ENCODE peak calls at places on chromosomes 16 and 17, in nine cellular contexts. H, V, M, S, K, I, L, Q and E are unnamed samples.

GRCh38 chr16:1428511-1428910 is 2.4 kb upstream of the PERCC1 start:
- DNase-seq in Q (peak), M (no peak), H (no peak), I (peak), S (peak), L (no peak), K (peak), V (no peak), E (no peak)

GRCh38 chr16:1494711-1495110 is 1.6 kb downstream of the TELO2 start:
- DNase-seq in L (no peak), I (peak), Q (no peak), H (peak), V (no peak), M (no peak), S (no peak), K (no peak), E (peak)

GRCh38 chr16:71352963-71353460 is 5.5 kb upstream of the CALB2 start:
- DNase-seq in I (no peak), S (no peak), V (no peak), Q (no peak), H (no peak), K (no peak), M (no peak), L (no peak), E (no peak)

GRCh38 chr17:50863221-50863843 is 2.8 kb downstream of the TOB1 start:
- DNase-seq in K (peak), M (no peak), S (no peak), H (no peak), I (peak), V (peak), L (peak), Q (peak), E (peak)

GRCh38 chr16:80008857-80009256 is 408.3 kb upstream of the MAF start:
- DNase-seq in Q (no peak), S (no peak), H (no peak), V (no peak), K (no peak), M (no peak), I (no peak), L (no peak), E (no peak)

GRCh38 chr17:81171941-81172340 is 5.9 kb upstream of the AATK start:
- DNase-seq in I (peak), S (no peak), Q (no peak), V (no peak), M (no peak), H (peak), K (no peak), L (no peak), E (no peak)

GRCh38 chr16:8543258-8543657 is 47.1 kb downstream of the TMEM114 start:
- DNase-seq in Q (no peak), I (no peak), H (no peak), L (no peak), K (no peak), S (no peak), M (no peak), V (no peak), E (no peak)

GRCh38 chr16:71555230-71555891 is 21.5 kb downstream of the TAT start:
- DNase-seq in S (no peak), Q (no peak), I (no peak), M (no peak), L (no peak), V (no peak), H (no peak), K (no peak), E (no peak)

GRCh38 chr17:65479282-65479681 is 82.2 kb downstream of the AXIN2 start:
- DNase-seq in L (no peak), Q (no peak), H (no peak), M (no peak), S (no peak), V (peak), I (no peak), K (no peak), E (no peak)

GRCh38 chr17:73986641-73987177 is 216.8 kb upstream of the RPL38 start:
- DNase-seq in H (no peak), M (no peak), S (no peak), Q (no peak), I (no peak), K (no peak), V (no peak), L (no peak), E (no peak)

GRCh38 chr16:86862596-86862995 is 284.2 kb downstream of the FOXL1 start:
- DNase-seq in K (no peak), Q (no peak), L (no peak), S (no peak), I (no peak), M (no peak), V (no peak), H (peak), E (no peak)

GRCh38 chr16:1984347-1985225 is 593 bp downstream of the GFER start:
- DNase-seq in I (no peak), M (no peak), L (peak), S (no peak), K (no peak), V (no peak), H (peak), Q (no peak), E (no peak)

GRCh38 chr16:11793840-11794239 is 3.2 kb downstream of the ZC3H7A start:
- DNase-seq in S (no peak), M (no peak), H (no peak), K (no peak), Q (peak), L (no peak), V (no peak), I (no peak), E (no peak)

GRCh38 chr17:78529251-78529650 is 47.9 kb downstream of the DNAH17 start:
- DNase-seq in I (no peak), K (no peak), L (no peak), H (no peak), M (no peak), V (no peak), Q (no peak), S (no peak), E (peak)

GRCh38 chr17:77602062-77602746 is 356.3 kb upstream of the TNRC6C start:
- DNase-seq in S (peak), M (peak), Q (no peak), H (peak), K (no peak), I (peak), L (peak), V (no peak), E (peak)

GRCh38 chr16:81737885-81738536 is 41.1 kb upstream of the PLCG2 start:
- DNase-seq in I (peak), K (peak), H (peak), V (peak), M (peak), L (peak), S (peak), Q (peak), E (peak)
- H3K4me3 ChIP-seq in I (peak), K (peak), H (no peak), V (peak), M (peak), L (peak), S (peak), Q (peak), E (no peak)

GRCh38 chr16:50366126-50366525 is 2.7 kb downstream of the BRD7 start:
- DNase-seq in S (no peak), I (no peak), L (no peak), H (no peak), V (no peak), M (no peak), K (no peak), Q (no peak), E (no peak)
- H3K4me3 ChIP-seq in S (no peak), I (no peak), L (no peak), H (no peak), V (no peak), M (no peak), K (no peak), Q (no peak), E (no peak)

DNA sequence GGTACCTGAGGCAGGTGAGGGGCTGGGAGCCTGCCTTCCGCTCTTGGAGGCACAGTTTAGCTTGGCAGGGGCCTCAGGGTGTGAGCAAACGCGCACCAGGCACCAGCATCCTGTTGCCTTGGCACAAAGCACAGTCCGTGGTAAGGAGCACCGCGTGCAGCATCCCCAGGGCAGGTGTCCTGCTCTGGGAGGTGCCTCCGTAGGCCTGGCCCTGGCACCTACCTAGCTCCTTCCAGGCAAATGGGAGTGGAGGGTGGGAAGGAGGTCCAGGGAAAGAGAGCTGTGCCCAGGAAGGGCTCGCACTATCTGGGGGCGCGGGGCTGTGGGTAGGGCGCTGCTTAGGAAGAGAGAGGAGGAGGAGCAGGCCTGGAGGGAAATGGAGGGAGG is 3.1 kb upstream of the GSE1 start:
- DNase-seq in H (no peak), V (no peak), K (no peak), L (peak), I (no peak), M (no peak), S (peak), Q (no peak), E (no peak)
- H3K4me3 ChIP-seq in H (no peak), V (peak), K (no peak), L (peak), I (no peak), M (no peak), S (peak), Q (no peak), E (no peak)

DNA sequence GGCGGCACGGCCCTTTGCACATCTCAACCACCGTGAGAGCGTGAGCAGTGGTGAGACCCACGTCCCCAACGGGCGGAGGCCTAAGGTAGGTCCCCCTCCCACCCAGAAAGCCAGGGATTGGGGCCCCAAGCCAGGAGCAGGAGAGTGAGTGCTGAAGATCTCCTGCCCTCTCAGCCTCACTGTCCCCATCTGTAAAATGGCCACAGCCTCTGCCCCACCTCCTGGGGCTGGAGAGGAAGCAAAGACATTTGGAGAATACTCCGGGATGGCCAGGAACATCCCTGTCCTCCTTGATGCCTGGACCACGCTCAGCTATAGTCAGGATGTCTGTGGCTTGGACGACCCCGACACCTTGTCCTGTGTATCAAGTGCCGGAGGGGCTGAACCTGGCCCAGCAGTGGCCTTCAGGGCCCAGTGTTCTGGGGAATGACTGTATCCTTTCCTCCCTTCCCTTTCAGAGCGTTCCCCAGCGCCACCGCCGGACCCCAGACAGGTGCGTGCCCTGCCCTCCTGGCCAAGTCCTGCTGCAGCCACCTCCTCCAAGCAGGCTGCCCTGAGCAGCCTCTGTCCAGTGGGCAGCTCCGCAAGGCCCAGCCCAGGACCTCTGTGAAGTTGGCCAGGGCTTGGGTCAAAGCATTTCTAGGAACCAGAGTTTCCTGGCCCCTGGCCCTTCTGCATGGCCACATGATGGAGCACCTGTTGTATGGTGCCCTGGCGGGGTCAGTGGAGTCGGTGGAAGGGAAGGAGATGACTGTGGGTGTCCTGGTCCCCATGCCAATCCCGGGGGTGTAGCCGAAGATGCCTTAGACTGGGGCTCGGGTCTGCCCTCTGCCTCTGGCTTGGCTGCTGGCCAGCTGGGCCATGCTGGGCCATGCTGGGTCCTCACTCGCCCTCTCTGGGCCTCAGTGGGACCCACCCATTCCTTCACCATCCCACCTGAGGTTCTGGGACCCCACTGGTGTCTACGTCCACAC is 38.4 kb downstream of the ADCY7 start:
- DNase-seq in Q (no peak), H (no peak), K (no peak), V (no peak), M (peak), S (no peak), L (no peak), I (no peak), E (peak)
- H3K4me3 ChIP-seq in Q (no peak), H (no peak), K (no peak), V (no peak), M (no peak), S (no peak), L (no peak), I (no peak), E (no peak)

GRCh38 chr17:31487648-31488263 is 96.3 kb downstream of the RAB11FIP4 start:
- DNase-seq in S (peak), I (no peak), V (peak), K (peak), L (peak), Q (peak), M (peak), H (peak), E (peak)
- H3K4me3 ChIP-seq in S (peak), I (no peak), V (peak), K (peak), L (peak), Q (peak), M (peak), H (peak), E (peak)

DNA sequence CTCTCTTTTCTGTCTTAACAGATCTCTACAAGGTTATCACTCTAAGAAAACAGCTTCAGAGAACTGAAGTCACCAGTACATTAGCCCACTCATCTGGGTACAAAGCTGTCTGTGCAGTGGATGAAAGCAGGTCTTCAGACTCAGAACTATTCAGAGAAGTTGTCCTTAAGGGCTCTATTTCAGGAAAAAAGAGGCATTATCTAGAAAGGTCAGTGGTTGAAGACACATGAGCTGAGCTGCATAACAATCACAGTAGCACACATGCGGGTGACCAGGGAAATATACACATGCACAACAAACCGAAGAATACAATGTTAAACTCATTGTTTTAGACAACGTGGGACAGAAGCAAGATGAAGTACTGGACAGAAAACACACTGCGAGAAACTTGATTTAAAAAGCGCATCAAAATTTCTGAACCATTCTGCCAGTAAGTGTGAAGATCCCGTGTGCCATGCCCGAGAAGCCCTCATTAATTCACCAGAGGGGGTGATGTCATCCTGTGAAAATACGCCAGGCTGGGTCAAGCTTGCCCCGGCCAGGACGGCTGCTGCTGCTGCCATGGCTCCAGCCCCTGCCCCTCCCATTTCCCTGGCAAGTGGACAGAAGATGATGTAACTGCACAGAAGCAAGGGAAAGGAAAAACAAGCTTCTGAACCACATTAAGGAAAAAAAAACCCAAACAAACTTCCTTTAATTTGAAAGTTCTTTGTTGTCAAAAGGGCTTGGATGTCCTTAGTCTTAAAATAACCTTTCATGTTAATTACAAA is 10.1 kb downstream of the DYNC1LI2 start:
- DNase-seq in S (peak), L (peak), K (no peak), Q (peak), I (peak), V (peak), M (peak), H (peak), E (peak)
- H3K4me3 ChIP-seq in S (peak), L (no peak), K (no peak), Q (no peak), I (no peak), V (no peak), M (no peak), H (no peak), E (no peak)

DNA sequence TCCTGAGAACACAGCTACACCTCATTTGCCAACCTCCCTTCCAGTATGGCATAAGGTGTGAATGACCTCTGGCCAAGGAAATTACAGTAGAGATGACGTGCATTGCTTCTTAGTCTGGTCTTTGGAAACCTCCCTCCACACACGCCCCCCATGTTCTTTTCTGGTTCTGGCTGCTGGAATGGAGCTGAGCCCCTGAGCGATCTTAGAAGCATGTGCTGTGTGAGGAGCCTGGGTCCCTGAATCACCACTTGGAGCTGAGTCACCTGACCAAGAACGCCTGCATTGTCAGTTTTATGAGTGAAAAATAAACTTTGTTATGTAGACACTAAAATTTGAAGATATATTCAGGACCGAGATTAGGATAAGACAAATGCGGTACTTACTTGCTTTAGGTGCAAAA is 51.4 kb downstream of the HS3ST3A1 start:
- DNase-seq in V (no peak), L (no peak), H (peak), I (peak), K (no peak), M (no peak), Q (no peak), S (no peak), E (no peak)
- H3K4me3 ChIP-seq in V (no peak), L (no peak), H (no peak), I (no peak), K (no peak), M (no peak), Q (no peak), S (no peak), E (no peak)

GRCh38 chr17:43135454-43135819 is 10.3 kb upstream of the BRCA1 start:
- DNase-seq in Q (no peak), V (no peak), I (no peak), M (no peak), S (no peak), H (no peak), K (no peak), L (no peak), E (peak)
- H3K4me3 ChIP-seq in Q (no peak), V (no peak), I (no peak), M (no peak), S (no peak), H (no peak), K (no peak), L (no peak), E (no peak)